ENCODE peak calls at places on chromosomes 4 and X, in five cellular contexts. B, D, Z, U and W are unnamed samples.

GRCh38 chr4:186067757-186068385 is 1.1 kb upstream of the TLR3 start:
- DNase-seq in D (peak), Z (peak), B (peak), U (peak), W (peak)

GRCh38 chr4:86338989-86339388 is 20.9 kb downstream of the MAPK10 start:
- DNase-seq in Z (no peak), D (peak), U (no peak), B (no peak), W (peak)

GRCh38 chrX:109940411-109940810 is 62.5 kb upstream of the TMEM164 start:
- DNase-seq in Z (no peak), D (no peak), U (no peak), B (no peak), W (no peak)

GRCh38 chr4:74900862-74901261 is 32.1 kb upstream of the PARM1 start:
- DNase-seq in D (no peak), U (no peak), Z (no peak), B (no peak), W (no peak)

GRCh38 chr4:61446957-61447356 is 246.8 kb downstream of the ADGRL3 start:
- DNase-seq in Z (no peak), B (no peak), U (no peak), D (no peak), W (no peak)

GRCh38 chrX:73943572-73943899 is 360.4 kb upstream of the ZCCHC13 start:
- DNase-seq in D (no peak), U (no peak), Z (no peak), B (no peak), W (no peak)

GRCh38 chr4:101033986-101034385 is 313.3 kb downstream of the PPP3CA start:
- DNase-seq in Z (no peak), B (no peak), D (no peak), U (no peak), W (no peak)

GRCh38 chrX:120260369-120260768 is 9.8 kb downstream of the ZBTB33 start:
- DNase-seq in Z (no peak), U (no peak), B (no peak), D (no peak), W (no peak)

GRCh38 chr4:22670953-22671352 is 21.8 kb upstream of the GBA3 start:
- DNase-seq in Z (no peak), D (peak), B (peak), U (no peak), W (no peak)

GRCh38 chr4:95213361-95213760 is 335.4 kb downstream of the UNC5C start:
- DNase-seq in Z (no peak), U (no peak), D (no peak), B (peak), W (no peak)

GRCh38 chr4:15400911-15401671 is 26.7 kb upstream of the C1QTNF7 start:
- DNase-seq in U (no peak), Z (peak), B (no peak), D (peak), W (no peak)

GRCh38 chr4:152618971-152619370 is 60.8 kb downstream of the TMEM154 start:
- DNase-seq in D (no peak), U (no peak), Z (no peak), B (no peak), W (no peak)

GRCh38 chr4:81599646-81600231 is 128.0 kb upstream of the RASGEF1B start:
- DNase-seq in B (no peak), U (no peak), D (no peak), Z (no peak), W (no peak)

GRCh38 chrX:7132335-7133035 is 15.0 kb upstream of the STS start:
- DNase-seq in D (peak), U (peak), B (peak), Z (peak), W (no peak)

GRCh38 chrX:42755820-42756219 is 22.1 kb downstream of the PPP1R2C start:
- DNase-seq in Z (no peak), B (no peak), D (peak), U (peak), W (peak)

GRCh38 chr4:156138781-156139280 is 185.2 kb upstream of the CTSO start:
- DNase-seq in U (no peak), D (no peak), B (no peak), Z (no peak), W (no peak)

DNA sequence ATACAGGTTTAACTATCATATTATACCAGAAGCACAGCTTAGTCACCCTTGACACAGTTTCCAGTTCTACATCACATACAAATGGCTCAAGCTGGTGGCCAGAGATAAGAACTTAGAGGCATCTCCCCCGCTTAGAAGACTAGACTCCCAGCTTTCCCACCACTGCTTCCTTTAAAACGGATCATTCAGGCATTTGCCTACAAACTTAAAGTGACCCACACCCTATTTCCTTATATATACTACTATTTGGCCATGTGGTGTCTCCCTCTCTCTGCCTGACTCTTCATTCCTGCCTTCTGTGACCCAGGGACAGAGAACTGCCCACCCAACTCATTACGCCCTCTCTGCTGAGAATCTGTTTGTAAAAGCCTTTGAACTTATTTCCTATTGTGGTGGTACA is 781.2 kb upstream of the DIAPH2 start:
- DNase-seq in Z (no peak), B (peak), U (no peak), D (peak), W (no peak)
- TF ChIP-seq CTCF in Z (no peak), B (no peak), U (no peak), D (peak), W (no peak)

GRCh38 chrX:155113097-155113496 is 41.8 kb downstream of the BRCC3 start:
- DNase-seq in U (no peak), Z (no peak), B (no peak), D (no peak), W (no peak)

GRCh38 chrX:155112171-155112570 is 40.9 kb downstream of the BRCC3 start:
- DNase-seq in D (no peak), Z (no peak), B (no peak), U (no peak), W (no peak)

GRCh38 chrX:155115174-155115830 is 44.0 kb downstream of the BRCC3 start:
- DNase-seq in D (no peak), B (no peak), Z (no peak), U (no peak), W (no peak)
- H3K4me3 ChIP-seq in D (no peak), B (no peak), Z (no peak), U (no peak), W (no peak)

DNA sequence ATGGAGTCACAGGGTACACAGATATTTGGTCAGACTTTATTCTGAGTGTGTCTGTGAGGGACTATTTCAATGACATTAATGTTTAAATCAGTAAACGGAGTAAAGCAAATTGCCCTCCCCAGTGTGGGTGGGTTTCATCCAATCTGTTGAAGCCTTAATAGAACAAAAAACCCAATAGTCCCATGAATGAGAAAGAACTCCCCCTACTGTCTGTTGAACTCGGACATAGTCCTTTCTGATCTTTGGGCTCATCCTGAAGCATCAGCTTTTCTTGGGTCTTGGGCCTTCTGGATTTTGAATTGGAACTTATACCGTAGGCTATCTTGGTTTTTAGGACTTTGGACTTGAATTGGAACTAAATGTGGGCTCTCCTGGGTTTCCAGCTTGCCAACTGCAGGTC is 193.6 kb downstream of the COX7B2 start:
- DNase-seq in Z (no peak), D (no peak), U (no peak), B (no peak), W (no peak)
- TF ChIP-seq CTCF in Z (no peak), D (no peak), U (no peak), B (no peak), W (no peak)

DNA sequence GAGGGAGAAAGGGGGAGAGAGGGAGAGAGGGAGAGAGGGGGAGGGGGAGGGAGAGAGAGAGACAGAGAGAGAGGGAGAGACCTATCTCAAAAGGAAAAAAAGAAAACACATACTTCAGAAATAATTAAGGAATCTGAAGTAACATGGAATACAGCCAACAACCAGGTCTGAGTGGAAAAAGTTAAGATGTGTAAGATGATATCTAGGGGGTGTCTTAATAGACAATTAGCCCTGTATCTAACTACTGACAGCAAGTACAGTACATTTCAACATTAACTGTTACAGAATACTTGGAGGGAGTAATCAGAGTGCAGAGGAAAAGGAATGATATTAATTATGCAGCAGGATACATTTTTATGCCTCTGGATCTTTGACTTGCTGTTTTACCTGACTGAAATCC is 22.4 kb downstream of the NUP54 start:
- DNase-seq in Z (no peak), B (no peak), D (no peak), U (no peak), W (no peak)
- H3K4me3 ChIP-seq in Z (no peak), B (no peak), D (no peak), U (no peak), W (no peak)

GRCh38 chr4:160831165-160831922 is 1332.5 kb downstream of the FSTL5 start:
- DNase-seq in Z (no peak), B (no peak), D (no peak), U (no peak), W (no peak)

GRCh38 chr4:160836431-160836830 is 1327.4 kb downstream of the FSTL5 start:
- DNase-seq in Z (no peak), B (no peak), D (no peak), U (no peak), W (no peak)

GRCh38 chr4:160835789-160836188 is 1328.0 kb downstream of the FSTL5 start:
- DNase-seq in Z (no peak), U (no peak), B (peak), D (no peak), W (no peak)
- TF ChIP-seq CTCF in Z (no peak), U (no peak), B (no peak), D (no peak), W (no peak)